ENCODE peak calls at places on chromosome 1, in four cellular contexts. C, L, Q and X are unnamed samples.

GRCh38 chr1:219988387-219988786 is 57.9 kb downstream of the EPRS1 start:
- DNase-seq in C (no peak), L (no peak), Q (no peak), X (no peak)

GRCh38 chr1:182217071-182217470 is 155.6 kb upstream of the ZNF648 start:
- DNase-seq in C (no peak), L (no peak), Q (no peak), X (no peak)

GRCh38 chr1:77412069-77412793 is 130.4 kb downstream of the AK5 start:
- DNase-seq in Q (no peak), C (no peak), L (no peak), X (peak; percentile 21)

GRCh38 chr1:27364696-27365371 is 1.9 kb downstream of the MAP3K6 start:
- DNase-seq in C (no peak), Q (no peak), L (no peak), X (no peak)

GRCh38 chr1:59045636-59046035 is 251.3 kb upstream of the FGGY start:
- DNase-seq in Q (no peak), C (no peak), L (no peak), X (no peak)

GRCh38 chr1:201149400-201149799 is 4.9 kb downstream of the TMEM9 start:
- DNase-seq in L (peak; percentile 69), C (peak; percentile 59), Q (no peak), X (peak; percentile 64)

GRCh38 chr1:3903141-3904005 is 3.3 kb upstream of the C1orf174 start:
- DNase-seq in C (peak; percentile 57), Q (no peak), L (no peak), X (no peak)

GRCh38 chr1:110605901-110606783 is at the start of gene KCNA2:
- DNase-seq in Q (peak; percentile 68), L (no peak), C (no peak), X (no peak)

GRCh38 chr1:17265950-17266349 is 17.1 kb downstream of the PADI3 start:
- DNase-seq in Q (no peak), L (no peak), C (no peak), X (no peak)

GRCh38 chr1:59544615-59545014 is 247.7 kb downstream of the FGGY start:
- DNase-seq in C (no peak), L (no peak), Q (no peak), X (no peak)

GRCh38 chr1:224623310-224623714 is 7.2 kb downstream of the CNIH3 start:
- DNase-seq in C (no peak), L (no peak), Q (no peak), X (no peak)

GRCh38 chr1:76944942-76945341 is 77.7 kb downstream of the ST6GALNAC5 start:
- DNase-seq in C (no peak), Q (no peak), L (no peak), X (no peak)

GRCh38 chr1:201850053-201850397 is 21.1 kb downstream of the IPO9 start:
- DNase-seq in L (no peak), C (no peak), Q (no peak), X (no peak)

GRCh38 chr1:78339490-78339889 is 151.3 kb upstream of the PTGFR start:
- DNase-seq in L (no peak), C (no peak), Q (no peak), X (no peak)

GRCh38 chr1:1273152-1273534 is 511 bp downstream of the UBE2J2 start:
- DNase-seq in C (no peak), Q (peak; percentile 12), L (no peak), X (no peak)

GRCh38 chr1:12495725-12496124 is 122.3 kb downstream of the DHRS3 start:
- DNase-seq in Q (no peak), C (no peak), L (peak; percentile 80), X (no peak)

GRCh38 chr1:160799641-160800040 is 3.7 kb downstream of the LY9 start:
- DNase-seq in C (no peak), L (no peak), Q (no peak), X (no peak)

DNA sequence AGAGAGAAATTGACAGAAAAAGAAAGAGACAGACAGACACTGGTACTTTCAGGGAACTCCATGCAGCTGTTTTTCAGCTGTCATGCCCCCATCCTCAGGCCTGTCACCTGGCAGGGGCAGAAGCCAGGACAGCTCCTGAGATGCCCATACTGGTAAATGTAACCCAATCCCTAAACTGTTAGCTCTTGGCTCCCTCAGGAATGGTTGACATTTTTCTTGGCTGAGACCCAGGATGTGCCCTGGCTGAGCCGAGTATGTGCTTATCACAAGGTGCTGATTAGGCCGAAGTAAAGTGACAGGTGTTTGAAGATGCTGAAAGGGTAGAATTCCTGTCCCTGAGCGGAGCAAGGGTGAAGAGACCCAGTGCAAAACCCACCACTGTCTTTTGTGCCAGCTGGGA is 50.7 kb downstream of the PGM1 start:
- DNase-seq in C (no peak), L (no peak), Q (no peak), X (no peak)
- TF ChIP-seq NR3C1 in C (no peak), L (no peak), Q (no peak), X (no peak)

GRCh38 chr1:147630022-147630421 is 40.3 kb downstream of the ACP6 start:
- DNase-seq in L (no peak), Q (no peak), C (no peak), X (no peak)

GRCh38 chr1:147627435-147628110 is 42.8 kb downstream of the ACP6 start:
- DNase-seq in Q (peak; percentile 60), C (peak; percentile 40), L (peak; percentile 76), X (peak; percentile 43)

GRCh38 chr1:147626739-147627138 is 43.6 kb downstream of the ACP6 start:
- DNase-seq in Q (no peak), C (no peak), L (no peak), X (no peak)

GRCh38 chr1:147630447-147630846 is 39.9 kb downstream of the ACP6 start:
- DNase-seq in Q (no peak), C (no peak), L (no peak), X (no peak)

GRCh38 chr1:147628441-147628840 is 41.9 kb downstream of the ACP6 start:
- DNase-seq in Q (no peak), C (no peak), L (no peak), X (no peak)
- TF ChIP-seq NR3C1 in Q (no peak), C (no peak), L (no peak), X (no peak)

DNA sequence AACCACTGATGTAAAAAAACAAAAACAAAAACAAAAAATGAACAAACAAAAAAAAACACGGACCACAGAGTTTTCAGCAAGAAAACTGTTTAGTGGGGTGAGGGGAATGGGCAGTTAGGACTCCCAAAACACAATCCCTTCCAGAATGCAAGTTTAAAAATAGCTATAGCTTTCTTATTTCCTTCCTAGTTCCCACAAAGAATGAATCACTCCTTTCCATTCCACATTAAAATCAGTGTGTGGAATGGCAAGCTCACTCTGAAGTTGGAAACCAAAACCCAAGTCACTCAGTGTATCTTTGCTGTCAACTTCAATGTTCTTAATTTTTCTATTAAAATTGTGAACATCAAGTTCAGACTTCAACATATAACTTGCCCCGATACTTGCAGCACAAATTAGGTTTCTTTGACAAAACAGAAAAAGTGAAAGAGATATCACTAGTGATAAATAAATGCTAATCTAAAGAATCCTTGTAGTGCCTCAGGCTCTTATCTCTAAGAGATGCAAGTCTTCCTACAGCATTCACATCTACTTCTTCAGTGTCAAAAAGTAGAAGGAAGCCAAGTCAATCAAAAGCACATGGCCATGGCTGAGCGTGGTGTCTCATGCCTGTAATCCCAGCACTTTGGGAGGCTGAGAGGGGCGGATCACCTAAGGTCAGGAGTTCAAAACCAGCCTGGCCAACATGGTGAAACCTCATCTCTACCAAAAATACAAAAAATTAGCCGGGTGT is 45.5 kb downstream of the TOR3A start:
- DNase-seq in L (no peak), C (no peak), Q (no peak), X (no peak)
- TF ChIP-seq NR3C1 in L (no peak), C (no peak), Q (no peak), X (no peak)

GRCh38 chr1:230171337-230172015 is 104.4 kb downstream of the GALNT2 start:
- DNase-seq in L (no peak), C (no peak), Q (no peak), X (no peak)
- TF ChIP-seq NR3C1 in L (no peak), C (no peak), Q (no peak), X (no peak)